ENCODE peak calls at places on chromosomes 5 and 9, in six cellular contexts. One of them, this sample, is unnamed.
A peak's percentile ranks its signal among the peaks of the same experiment; 100 is the strongest.

GRCh38 chr5:175765858-175766257 is 105.5 kb upstream of the CPLX2 start:
- DNase-seq in ELF-1: no peak
- DNase-seq in CD8-positive, alpha-beta T cell: no peak
- DNase-seq in SJSA1: no peak
- DNase-seq in BJ: no peak
- DNase-seq in GM04503: no peak
- DNase-seq in this sample: no peak

GRCh38 chr9:129111762-129112151 is 542 bp downstream of the PTPA start:
- DNase-seq in ELF-1: peak; percentile 56
- DNase-seq in CD8-positive, alpha-beta T cell: peak; percentile 52
- DNase-seq in SJSA1: no peak
- DNase-seq in BJ: no peak
- DNase-seq in GM04503: no peak
- DNase-seq in this sample: no peak

GRCh38 chr9:77585335-77585786 is 62.8 kb downstream of the GNA14 start:
- DNase-seq in ELF-1: peak; percentile 26
- DNase-seq in CD8-positive, alpha-beta T cell: no peak
- DNase-seq in SJSA1: no peak
- DNase-seq in BJ: no peak
- DNase-seq in GM04503: no peak
- DNase-seq in this sample: no peak

GRCh38 chr5:74167206-74167929 is 473.2 kb downstream of the ENC1 start:
- DNase-seq in ELF-1: no peak
- DNase-seq in CD8-positive, alpha-beta T cell: no peak
- DNase-seq in SJSA1: no peak
- DNase-seq in BJ: peak; percentile 89
- DNase-seq in GM04503: peak; percentile 66
- DNase-seq in this sample: peak; percentile 84

GRCh38 chr9:132474253-132474652 is 64.2 kb downstream of the CFAP77 start:
- DNase-seq in ELF-1: peak; percentile 47
- DNase-seq in CD8-positive, alpha-beta T cell: no peak
- DNase-seq in SJSA1: no peak
- DNase-seq in BJ: no peak
- DNase-seq in GM04503: no peak
- DNase-seq in this sample: no peak

GRCh38 chr5:54440456-54440893 is 15.0 kb upstream of the HSPB3 start:
- DNase-seq in ELF-1: no peak
- DNase-seq in CD8-positive, alpha-beta T cell: no peak
- DNase-seq in SJSA1: no peak
- DNase-seq in BJ: no peak
- DNase-seq in GM04503: no peak
- DNase-seq in this sample: no peak

GRCh38 chr5:88889165-88890069 is 6.4 kb upstream of the MEF2C start:
- DNase-seq in ELF-1: peak; percentile 36
- DNase-seq in CD8-positive, alpha-beta T cell: no peak
- DNase-seq in SJSA1: peak; percentile 43
- DNase-seq in BJ: no peak
- DNase-seq in GM04503: no peak
- DNase-seq in this sample: no peak

GRCh38 chr5:3339092-3339797 is 256.4 kb upstream of the IRX1 start:
- DNase-seq in ELF-1: no peak
- DNase-seq in CD8-positive, alpha-beta T cell: no peak
- DNase-seq in SJSA1: no peak
- DNase-seq in BJ: no peak
- DNase-seq in GM04503: no peak
- DNase-seq in this sample: no peak

GRCh38 chr9:121743441-121744001 is 92.1 kb downstream of the DAB2IP start:
- DNase-seq in ELF-1: peak; percentile 88
- DNase-seq in CD8-positive, alpha-beta T cell: no peak
- DNase-seq in SJSA1: peak; percentile 75
- DNase-seq in BJ: peak; percentile 65
- DNase-seq in GM04503: no peak
- DNase-seq in this sample: peak; percentile 54

GRCh38 chr9:91589101-91589553 is 165.5 kb upstream of the NFIL3 start:
- DNase-seq in ELF-1: no peak
- DNase-seq in CD8-positive, alpha-beta T cell: no peak
- DNase-seq in SJSA1: no peak
- DNase-seq in BJ: no peak
- DNase-seq in GM04503: no peak
- DNase-seq in this sample: peak; percentile 29

GRCh38 chr9:128091144-128091543 is 23.1 kb downstream of the SLC25A25 start:
- DNase-seq in ELF-1: no peak
- DNase-seq in CD8-positive, alpha-beta T cell: no peak
- DNase-seq in SJSA1: no peak
- DNase-seq in BJ: peak; percentile 80
- DNase-seq in GM04503: peak; percentile 76
- DNase-seq in this sample: peak; percentile 77

GRCh38 chr5:135150767-135151166 is 116.7 kb upstream of the PITX1 start:
- DNase-seq in ELF-1: no peak
- DNase-seq in CD8-positive, alpha-beta T cell: peak; percentile 15
- DNase-seq in SJSA1: no peak
- DNase-seq in BJ: no peak
- DNase-seq in GM04503: no peak
- DNase-seq in this sample: no peak

This sample was measured in AG09309.